ENCODE peak calls at places on chromosome 6, in seven cellular contexts. D, Q, Y, C, S, J and W are unnamed samples.

GRCh38 chr6:147132889-147133288 is 71.3 kb upstream of the STXBP5 start:
- DNase-seq in Q (no peak), C (no peak), D (no peak), S (no peak), Y (no peak), J (no peak), W (no peak)

GRCh38 chr6:31070711-31071197 is 41.6 kb downstream of the C6orf15 start:
- DNase-seq in Y (no peak), J (peak), D (peak), Q (no peak), S (no peak), C (no peak), W (no peak)

GRCh38 chr6:44475779-44476434 is 88.4 kb downstream of the CDC5L start:
- DNase-seq in Q (peak), D (peak), J (peak), Y (peak), S (no peak), C (peak), W (no peak)

GRCh38 chr6:36977470-36977941 is 8.5 kb downstream of the MTCH1 start:
- DNase-seq in J (peak), D (no peak), S (no peak), C (no peak), Y (no peak), Q (no peak), W (no peak)

GRCh38 chr6:117810269-117810668 is 96.8 kb upstream of the SLC35F1 start:
- DNase-seq in Q (no peak), S (no peak), Y (no peak), J (no peak), C (no peak), D (no peak), W (no peak)

GRCh38 chr6:127515234-127515793 is 3.8 kb downstream of the MTCL3 start:
- DNase-seq in Q (no peak), C (no peak), D (no peak), Y (no peak), S (no peak), J (peak), W (no peak)

GRCh38 chr6:42403831-42404230 is 47.9 kb downstream of the TRERF1 start:
- DNase-seq in D (no peak), Q (no peak), S (no peak), J (no peak), Y (no peak), C (no peak), W (no peak)

GRCh38 chr6:169212436-169212835 is 41.2 kb downstream of the THBS2 start:
- DNase-seq in D (no peak), S (no peak), C (no peak), J (no peak), Y (no peak), Q (no peak), W (peak)

GRCh38 chr6:101380861-101381630 is 12.5 kb upstream of the GRIK2 start:
- DNase-seq in J (no peak), Q (no peak), S (no peak), D (no peak), Y (no peak), C (no peak), W (no peak)

GRCh38 chr6:37308084-37308817 is 45.5 kb upstream of the RNF8 start:
- DNase-seq in C (no peak), J (no peak), S (no peak), Y (no peak), D (no peak), Q (no peak), W (no peak)

GRCh38 chr6:125658759-125659431 is 90.5 kb upstream of the HEY2 start:
- DNase-seq in Q (no peak), J (no peak), S (no peak), Y (no peak), D (no peak), C (no peak), W (no peak)

GRCh38 chr6:36444470-36444869 is 1.7 kb downstream of the KCTD20 start:
- DNase-seq in Y (no peak), D (no peak), Q (no peak), J (no peak), S (peak), C (no peak), W (no peak)

GRCh38 chr6:76861403-76861802 is 601.9 kb downstream of the HTR1B start:
- DNase-seq in S (no peak), Q (no peak), J (peak), Y (no peak), C (no peak), D (no peak), W (no peak)

GRCh38 chr6:82362868-82363267 is 749 bp upstream of the TPBG start:
- DNase-seq in D (no peak), C (no peak), S (no peak), J (no peak), Y (no peak), Q (no peak), W (peak)

GRCh38 chr6:12431023-12431422 is 140.9 kb downstream of the EDN1 start:
- DNase-seq in Q (no peak), Y (no peak), C (no peak), D (no peak), S (no peak), J (no peak), W (no peak)

GRCh38 chr6:25172819-25173218 is 106.4 kb upstream of the CARMIL1 start:
- DNase-seq in S (peak), C (no peak), Q (no peak), D (no peak), Y (no peak), J (no peak), W (peak)

GRCh38 chr6:28802417-28803336 is 121.1 kb downstream of the TRIM27 start:
- DNase-seq in Y (no peak), D (no peak), C (no peak), Q (no peak), J (peak), S (no peak), W (peak)

GRCh38 chr6:105317607-105318533 is 85.0 kb downstream of the PREP start:
- DNase-seq in Q (no peak), S (no peak), D (no peak), J (peak), C (no peak), Y (no peak), W (no peak)

GRCh38 chr6:47646689-47647088 is 51.7 kb upstream of the ADGRF4 start:
- DNase-seq in C (no peak), Q (no peak), S (no peak), D (no peak), Y (no peak), J (no peak), W (no peak)